ENCODE peak calls at places on chromosome 20, in seven cellular contexts. F is IMR-90, I is H1, Z is mesendoderm, G is H9, L is neuronal stem cell, C is mesenchymal stem cell. J is an unnamed sample.

GRCh38 chr20:60500038-60500701 is 541.9 kb downstream of the CDH26 start:
- DNase-seq in F (no peak), I (no peak), Z (no peak), G (no peak), L (no peak), C (no peak), J (no peak)

GRCh38 chr20:33992145-33992922 is 1.4 kb upstream of the RALY start:
- DNase-seq in F (peak; percentile 54), I (no peak), Z (no peak), G (no peak), L (no peak), C (no peak), J (peak; percentile 91)

GRCh38 chr20:32480361-32481199 is 104.6 kb downstream of the NOL4L start:
- DNase-seq in F (peak; percentile 44), I (no peak), Z (no peak), G (peak; percentile 26), L (no peak), C (peak; percentile 71), J (no peak)

GRCh38 chr20:48718914-48719578 is 108.8 kb downstream of the PREX1 start:
- DNase-seq in F (no peak), I (no peak), Z (no peak), G (no peak), L (no peak), C (no peak), J (no peak)

GRCh38 chr20:57256205-57256604 is 10.2 kb downstream of the BMP7 start:
- DNase-seq in F (no peak), I (no peak), Z (no peak), G (no peak), L (no peak), C (no peak), J (no peak)

GRCh38 chr20:3919352-3919751 is 30.2 kb downstream of the PANK2 start:
- DNase-seq in F (peak; percentile 54), I (no peak), Z (no peak), G (no peak), L (no peak), C (peak; percentile 37), J (no peak)

GRCh38 chr20:57835462-57836455 is 125.9 kb upstream of the PMEPA1 start:
- DNase-seq in F (no peak), I (no peak), Z (peak; percentile 36), G (peak; percentile 28), L (no peak), C (no peak), J (peak; percentile 4)

GRCh38 chr20:46023999-46024398 is 5.0 kb upstream of the SLC12A5 start:
- DNase-seq in F (no peak), I (no peak), Z (no peak), G (no peak), L (no peak), C (no peak), J (no peak)

DNA sequence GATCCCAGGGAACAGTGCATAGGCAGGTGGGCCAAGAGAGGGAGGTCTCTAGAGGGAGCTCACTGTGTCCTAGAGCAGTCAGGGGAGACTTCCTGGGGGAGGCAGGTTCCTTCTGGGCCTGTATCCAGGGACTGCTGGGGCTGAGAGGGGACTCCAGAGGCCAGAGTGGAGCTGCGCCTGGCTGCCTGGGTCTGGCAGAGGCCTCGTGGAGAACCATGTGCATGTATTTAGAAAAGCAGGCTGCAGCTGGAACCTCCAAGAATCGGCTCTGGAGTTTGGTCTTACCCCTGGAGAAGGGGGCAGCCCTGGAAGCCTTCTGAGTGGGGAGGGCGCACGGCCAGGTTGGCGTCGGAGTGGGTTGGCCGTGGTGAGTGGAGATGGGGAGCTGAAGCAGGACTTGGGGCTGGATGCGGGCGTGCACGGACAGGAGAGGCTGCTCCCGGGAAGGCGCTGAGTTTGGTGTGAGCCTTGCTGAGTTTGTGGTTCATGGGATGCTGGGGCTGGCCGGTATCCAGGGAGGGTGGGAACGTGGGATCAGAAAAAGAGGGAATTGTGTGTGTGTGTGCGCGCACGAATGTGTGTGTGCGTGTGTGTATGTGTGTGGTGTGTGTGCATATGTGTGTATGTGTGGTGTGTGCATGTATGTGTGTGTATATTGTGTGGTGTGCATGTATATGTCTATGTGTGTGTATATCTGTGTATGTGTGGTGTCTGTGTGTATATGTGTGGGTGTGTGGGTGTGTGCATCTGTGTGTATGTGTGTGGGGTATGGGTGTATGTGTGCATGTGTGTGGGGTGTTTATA is 10.8 kb downstream of the VSTM2L start:
- DNase-seq in F (no peak), I (no peak), Z (no peak), G (peak; percentile 46), L (no peak), C (no peak), J (no peak)
- H3K4me2 ChIP-seq in F (no peak overlapping the region), I (no peak overlapping the region), Z (no peak overlapping the region), G (no peak overlapping the region), L (no peak overlapping the region), C (no peak overlapping the region), J (no peak overlapping the region)

GRCh38 chr20:43695571-43695970 is 28.7 kb downstream of the MYBL2 start:
- DNase-seq in F (no peak), I (no peak), Z (no peak), G (no peak), L (no peak), C (no peak), J (no peak)
- H3K18ac ChIP-seq in F (no peak overlapping the region), I (no peak overlapping the region), Z (no peak overlapping the region), G (no peak overlapping the region), L (no peak overlapping the region), C (no peak overlapping the region), J (no peak overlapping the region)

GRCh38 chr20:41031243-41031619 is 2.6 kb downstream of the TOP1 start:
- DNase-seq in F (no peak), I (no peak), Z (no peak), G (no peak), L (no peak), C (no peak), J (no peak)

GRCh38 chr20:41028359-41029149 is at the start of gene TOP1:
- DNase-seq in F (peak; percentile 100), I (peak; percentile 100), Z (peak; percentile 100), G (peak; percentile 100), L (peak; percentile 99), C (peak; percentile 100), J (peak; percentile 100)

GRCh38 chr20:41032243-41032642 is 3.6 kb downstream of the TOP1 start:
- DNase-seq in F (peak; percentile 71), I (no peak), Z (no peak), G (no peak), L (no peak), C (peak; percentile 51), J (peak; percentile 28)

GRCh38 chr20:41029150-41029872 is 689 bp downstream of the TOP1 start:
- DNase-seq in F (no peak), I (peak; percentile 64), Z (peak; percentile 34), G (no peak), L (peak; percentile 35), C (peak; percentile 52), J (no peak)

GRCh38 chr20:41030536-41031242 is 2.1 kb downstream of the TOP1 start:
- DNase-seq in F (peak; percentile 80), I (no peak), Z (no peak), G (no peak), L (no peak), C (peak; percentile 77), J (no peak)
- H3K4me2 ChIP-seq in F (peak overlapping the region; percentile 95), I (peak overlapping the region; percentile 71), Z (peak overlapping the region; percentile 81), G (peak overlapping the region; percentile 74), L (peak overlapping the region; percentile 38), C (peak overlapping the region; percentile 84), J (peak overlapping the region; percentile 69)

DNA sequence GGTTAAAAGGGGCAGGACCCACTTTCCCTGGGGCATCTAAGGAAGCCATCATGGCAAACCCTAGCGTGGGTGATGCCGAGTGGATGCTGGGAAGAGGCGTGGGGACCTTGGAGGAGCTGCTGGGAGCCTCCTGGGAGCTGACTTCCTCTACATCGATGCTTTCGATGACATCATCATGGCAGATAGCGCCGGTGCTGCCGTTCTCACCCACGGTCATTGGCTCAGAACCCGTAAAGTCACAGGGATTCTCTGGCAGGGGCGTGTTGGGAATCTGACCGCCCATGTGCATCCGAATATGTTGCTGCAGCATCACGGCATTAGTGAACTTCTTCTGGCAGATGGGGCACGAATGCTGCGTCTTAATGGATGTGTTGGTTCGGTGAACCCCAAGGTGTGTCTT is 12.1 kb downstream of the SALL4 start:
- DNase-seq in F (no peak), I (no peak), Z (no peak), G (no peak), L (no peak), C (no peak), J (no peak)
- H3K18ac ChIP-seq in F (no peak overlapping the region), I (no peak overlapping the region), Z (no peak overlapping the region), G (no peak overlapping the region), L (no peak overlapping the region), C (no peak overlapping the region), J (no peak overlapping the region)

DNA sequence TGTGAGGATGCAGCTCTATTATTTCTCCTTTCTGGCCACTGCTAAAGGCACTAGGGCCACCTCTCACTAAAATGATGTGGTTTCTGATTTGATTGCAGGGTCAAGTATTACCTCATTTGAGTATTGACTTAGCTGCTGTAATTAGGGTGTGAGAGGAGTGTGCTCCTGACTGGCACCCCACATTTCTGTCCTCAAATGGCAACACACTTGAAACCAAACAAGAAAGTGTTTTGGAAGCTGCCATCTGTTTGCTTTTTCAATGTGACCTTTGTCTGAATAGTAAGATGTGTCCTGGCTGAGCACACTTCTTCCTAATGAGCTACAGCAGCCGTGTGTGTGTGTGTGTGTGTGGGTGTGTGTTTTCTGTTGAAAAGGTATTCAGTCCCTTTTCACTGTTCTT is 62.8 kb upstream of the SCP2D1 start:
- DNase-seq in F (no peak), I (no peak), Z (no peak), G (no peak), L (peak; percentile 26), C (no peak), J (no peak)
- H3K4me2 ChIP-seq in F (no peak overlapping the region), I (no peak overlapping the region), Z (no peak overlapping the region), G (no peak overlapping the region), L (peak overlapping the region; percentile 0), C (no peak overlapping the region), J (no peak overlapping the region)

J was measured in trophoblast cell.